ENCODE peak calls at places on chromosomes 16 and 17, in ten cellular contexts. C is CMK; J is AG04450; R is effector memory CD8-positive, alpha-beta T cell; Z is A172; O is EL; H is activated naive CD4-positive, alpha-beta T cell; G is activated CD4-positive, alpha-beta T cell treated with anti-CD3 and anti-CD28 coated beads, Interleukin-2, amount 50 U/mL, for 4 hours; Q is HT-29; P is activated T-helper 1 cell treated with Interleukin-2 at 50 U/mL for 16 hours. B is an unnamed sample.
A peak's percentile ranks its signal among the peaks of the same experiment; 100 is the strongest.

GRCh38 chr16:85626191-85626951 is 13.2 kb downstream of the GSE1 start:
- DNase-seq in C (no peak), O (no peak), G (no peak), P (no peak), J (no peak), H (no peak), Q (no peak), R (no peak), Z (no peak), B (no peak)

GRCh38 chr16:440627-441026 is 15.2 kb downstream of the RAB11FIP3 start:
- DNase-seq in Q (no peak), O (no peak), G (no peak), R (no peak), P (no peak), H (no peak), C (no peak), J (no peak), Z (peak; percentile 73), B (no peak)

GRCh38 chr17:64520359-64520758 is 13.6 kb downstream of the CEP95 start:
- DNase-seq in O (no peak), J (no peak), Q (no peak), C (no peak), R (no peak), P (no peak), Z (no peak), H (no peak), G (no peak), B (no peak)

GRCh38 chr17:53626286-53626685 is 196.4 kb upstream of the KIF2B start:
- DNase-seq in Q (peak; percentile 24), O (peak; percentile 68), G (no peak), P (no peak), Z (peak; percentile 86), H (no peak), R (no peak), J (no peak), C (no peak), B (peak; percentile 16)

GRCh38 chr17:47990962-47991731 is 20.2 kb downstream of the CDK5RAP3 start:
- DNase-seq in Z (no peak), J (no peak), O (no peak), R (no peak), P (no peak), G (no peak), C (no peak), H (no peak), Q (no peak), B (no peak)

GRCh38 chr16:23318639-23319038 is 16.5 kb downstream of the SCNN1B start:
- DNase-seq in C (no peak), Q (no peak), J (no peak), H (no peak), O (no peak), R (no peak), G (no peak), P (no peak), Z (no peak), B (no peak)

GRCh38 chr17:38528101-38528500 is 77.7 kb downstream of the SRCIN1 start:
- DNase-seq in Z (no peak), O (no peak), Q (no peak), P (no peak), R (no peak), J (no peak), C (no peak), G (no peak), H (no peak), B (no peak)

GRCh38 chr17:64074704-64075484 is 54.5 kb upstream of the ICAM2 start:
- DNase-seq in J (no peak), G (no peak), Q (peak; percentile 81), P (no peak), R (no peak), O (peak; percentile 68), Z (no peak), C (no peak), H (no peak), B (peak; percentile 27)

GRCh38 chr17:3905017-3905486 is 11.2 kb downstream of the P2RX1 start:
- DNase-seq in G (no peak), R (no peak), P (no peak), C (no peak), J (no peak), Z (no peak), H (no peak), Q (no peak), O (no peak), B (no peak)

GRCh38 chr16:58462997-58463891 is 36.7 kb upstream of the NDRG4 start:
- DNase-seq in J (no peak), Z (no peak), C (no peak), G (no peak), P (no peak), O (no peak), R (no peak), Q (no peak), H (no peak), B (no peak)

GRCh38 chr17:46059457-46059856 is 60.4 kb downstream of the STH start:
- DNase-seq in O (no peak), Z (no peak), H (no peak), P (no peak), J (no peak), C (no peak), G (no peak), Q (no peak), R (no peak), B (no peak)

B was measured in LoVo.